ENCODE peak calls at places on chromosome 18, in five cellular contexts. K is HEK293T, U is HepG2, Y is NT2/D1, I is H1. X is an unnamed sample.

GRCh38 chr18:26301681-26302080 is 75.4 kb downstream of the TAF4B start:
- DNase-seq in I (no peak), Y (no peak), U (no peak), K (no peak), X (no peak)

GRCh38 chr18:5197032-5197434 is at the start of gene AKAIN1:
- DNase-seq in K (peak), I (no peak), U (peak), Y (peak), X (no peak)

GRCh38 chr18:37450434-37451133 is 115.0 kb downstream of the CELF4 start:
- DNase-seq in U (no peak), Y (peak), K (no peak), I (peak), X (no peak)

GRCh38 chr18:65567372-65567771 is 183.4 kb upstream of the CDH7 start:
- DNase-seq in U (peak), I (no peak), Y (peak), K (peak), X (no peak)

GRCh38 chr18:10017048-10017447 is 103.2 kb downstream of the VAPA start:
- DNase-seq in I (no peak), Y (no peak), U (no peak), K (no peak), X (no peak)

GRCh38 chr18:9333441-9334350 is 877 bp upstream of the TWSG1 start:
- DNase-seq in Y (peak), U (no peak), I (peak), K (peak), X (no peak)

GRCh38 chr18:78113445-78113844 is 863.8 kb downstream of the GALR1 start:
- DNase-seq in I (no peak), Y (no peak), K (no peak), U (no peak), X (no peak)

GRCh38 chr18:13232060-13232917 is 13.7 kb downstream of the LDLRAD4 start:
- DNase-seq in Y (no peak), K (no peak), I (no peak), U (no peak), X (no peak)

GRCh38 chr18:59748628-59749360 is 51.6 kb upstream of the CCBE1 start:
- DNase-seq in Y (no peak), I (no peak), K (no peak), U (no peak), X (no peak)

GRCh38 chr18:74137920-74138538 is 9.6 kb downstream of the FBXO15 start:
- DNase-seq in Y (no peak), I (no peak), K (no peak), U (no peak), X (no peak)

GRCh38 chr18:58026395-58026794 is 17.6 kb upstream of the NEDD4L start:
- DNase-seq in I (no peak), U (no peak), Y (no peak), K (no peak), X (no peak)

GRCh38 chr18:321839-322467 is 54.1 kb upstream of the THOC1 start:
- DNase-seq in U (no peak), Y (no peak), K (no peak), I (no peak), X (no peak)

GRCh38 chr18:27118964-27119363 is 66.1 kb downstream of the CHST9 start:
- DNase-seq in K (no peak), I (no peak), Y (no peak), U (no peak), X (no peak)

GRCh38 chr18:76620326-76620813 is 125.3 kb upstream of the ZNF516 start:
- DNase-seq in U (no peak), Y (peak), K (peak), I (no peak), X (peak)

GRCh38 chr18:58927659-58928058 is 63.0 kb downstream of the ZNF532 start:
- DNase-seq in Y (no peak), K (no peak), U (no peak), I (no peak), X (no peak)

GRCh38 chr18:46859855-46860254 is 57.5 kb downstream of the PIAS2 start:
- DNase-seq in Y (no peak), U (no peak), K (no peak), I (no peak), X (peak)
- TF ChIP-seq SUZ12 in Y (no peak), U (no peak), K (no peak), I (no peak), X (no peak)

GRCh38 chr18:79526468-79527460 is 131.0 kb downstream of the NFATC1 start:
- DNase-seq in K (no peak), Y (no peak), U (no peak), I (no peak), X (no peak)

GRCh38 chr18:79527656-79528055 is 131.9 kb downstream of the NFATC1 start:
- DNase-seq in K (no peak), Y (no peak), I (no peak), U (no peak), X (no peak)

GRCh38 chr18:79524181-79525078 is 128.7 kb downstream of the NFATC1 start:
- DNase-seq in K (no peak), I (no peak), Y (no peak), U (no peak), X (no peak)

GRCh38 chr18:79523738-79524180 is 128.0 kb downstream of the NFATC1 start:
- DNase-seq in Y (no peak), K (no peak), I (no peak), U (no peak), X (peak)

GRCh38 chr18:79525556-79526467 is 130.1 kb downstream of the NFATC1 start:
- DNase-seq in Y (no peak), K (no peak), U (no peak), I (no peak), X (no peak)
- TF ChIP-seq SUZ12 in Y (no peak), K (no peak), U (no peak), I (no peak), X (no peak)

GRCh38 chr18:48884306-48885235 is 66.2 kb downstream of the SMAD7 start:
- DNase-seq in K (no peak), Y (no peak), U (no peak), I (no peak), X (no peak)
- TF ChIP-seq SUZ12 in K (no peak), Y (no peak), U (no peak), I (no peak), X (no peak)

DNA sequence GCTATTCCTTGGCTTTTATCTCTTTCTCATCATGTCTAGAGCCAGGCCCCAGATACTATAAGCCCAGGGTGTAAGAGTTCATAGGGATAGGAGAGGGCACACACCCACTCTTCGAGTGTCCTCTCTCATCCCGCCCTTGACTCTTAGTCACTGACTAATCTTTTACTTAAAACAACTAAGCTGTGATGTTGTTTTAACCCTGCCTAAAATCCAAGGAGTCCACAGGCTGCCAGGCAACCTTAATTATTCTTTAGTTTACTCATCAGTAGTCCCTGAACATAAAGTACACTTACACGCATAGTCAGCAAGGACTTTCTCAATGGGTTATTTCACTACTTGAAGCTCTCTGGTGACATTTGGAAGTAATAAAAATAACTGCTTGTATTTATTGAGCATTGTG is 28.4 kb downstream of the GREB1L start:
- DNase-seq in I (no peak), Y (no peak), U (no peak), K (no peak), X (no peak)
- TF ChIP-seq SUZ12 in I (no peak), Y (no peak), U (no peak), K (no peak), X (no peak)

GRCh38 chr18:66646622-66647021 is 42.7 kb upstream of the CDH19 start:
- DNase-seq in U (no peak), Y (no peak), K (no peak), I (no peak), X (no peak)
- TF ChIP-seq SUZ12 in U (no peak), Y (no peak), K (no peak), I (no peak), X (no peak)

DNA sequence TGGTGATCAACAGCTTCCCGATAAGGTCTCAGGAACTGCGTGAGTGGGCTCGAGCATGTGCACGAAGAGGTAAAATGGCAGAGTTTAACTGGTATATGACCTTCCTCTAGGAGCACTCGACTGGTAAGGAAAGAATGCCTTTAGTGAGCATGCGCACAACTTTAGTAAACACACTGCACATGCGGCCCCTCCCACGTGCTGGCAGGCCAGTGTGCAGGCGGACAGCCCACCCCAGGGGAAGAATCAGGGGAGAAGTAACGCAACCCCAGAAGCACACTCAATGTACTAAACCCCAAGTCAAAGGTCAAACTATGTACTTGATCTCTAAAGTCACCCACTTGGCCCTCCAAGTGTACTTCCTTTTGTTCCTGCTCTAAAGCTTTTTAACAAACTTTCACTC is 28.7 kb upstream of the SLC25A52 start:
- DNase-seq in K (no peak), Y (no peak), I (no peak), U (peak), X (no peak)
- TF ChIP-seq SUZ12 in K (no peak), Y (no peak), I (no peak), U (no peak), X (no peak)

GRCh38 chr18:68402784-68403183 is 312.1 kb downstream of the TMX3 start:
- DNase-seq in Y (no peak), I (no peak), K (no peak), U (no peak), X (no peak)
- TF ChIP-seq SUZ12 in Y (no peak), I (no peak), K (no peak), U (no peak), X (no peak)

DNA sequence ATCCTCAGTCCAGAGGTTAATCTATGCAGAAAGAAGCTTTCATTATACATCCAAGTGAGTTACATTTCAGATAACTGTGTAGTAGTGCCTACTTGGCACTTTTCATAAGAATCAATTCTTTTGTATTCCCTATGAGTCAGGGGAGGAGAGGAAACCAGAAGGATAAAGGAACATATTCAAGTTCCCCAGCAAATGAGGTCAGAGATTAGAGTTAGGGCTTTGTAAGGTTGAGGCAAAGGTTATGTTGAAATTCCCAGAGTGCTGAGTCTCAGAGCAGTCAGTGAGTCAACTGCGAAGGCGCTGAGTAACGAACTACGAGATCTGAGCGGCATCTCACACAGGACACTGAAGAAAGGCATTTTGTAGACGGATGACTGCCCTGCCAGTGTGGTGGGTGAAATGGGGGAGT is 25.1 kb upstream of the ME2 start:
- DNase-seq in U (peak), I (no peak), Y (no peak), K (no peak), X (no peak)
- TF ChIP-seq SUZ12 in U (no peak), I (no peak), Y (no peak), K (no peak), X (no peak)

GRCh38 chr18:11179959-11180519 is 30.7 kb upstream of the PIEZO2 start:
- DNase-seq in U (no peak), K (peak), I (no peak), Y (no peak), X (no peak)

GRCh38 chr18:11177382-11177781 is 28.0 kb upstream of the PIEZO2 start:
- DNase-seq in K (no peak), Y (no peak), I (no peak), U (peak), X (no peak)

GRCh38 chr18:11176416-11176815 is 27.0 kb upstream of the PIEZO2 start:
- DNase-seq in Y (no peak), K (no peak), I (no peak), U (no peak), X (no peak)

GRCh38 chr18:11178951-11179549 is 29.7 kb upstream of the PIEZO2 start:
- DNase-seq in U (no peak), Y (no peak), K (no peak), I (no peak), X (no peak)

DNA sequence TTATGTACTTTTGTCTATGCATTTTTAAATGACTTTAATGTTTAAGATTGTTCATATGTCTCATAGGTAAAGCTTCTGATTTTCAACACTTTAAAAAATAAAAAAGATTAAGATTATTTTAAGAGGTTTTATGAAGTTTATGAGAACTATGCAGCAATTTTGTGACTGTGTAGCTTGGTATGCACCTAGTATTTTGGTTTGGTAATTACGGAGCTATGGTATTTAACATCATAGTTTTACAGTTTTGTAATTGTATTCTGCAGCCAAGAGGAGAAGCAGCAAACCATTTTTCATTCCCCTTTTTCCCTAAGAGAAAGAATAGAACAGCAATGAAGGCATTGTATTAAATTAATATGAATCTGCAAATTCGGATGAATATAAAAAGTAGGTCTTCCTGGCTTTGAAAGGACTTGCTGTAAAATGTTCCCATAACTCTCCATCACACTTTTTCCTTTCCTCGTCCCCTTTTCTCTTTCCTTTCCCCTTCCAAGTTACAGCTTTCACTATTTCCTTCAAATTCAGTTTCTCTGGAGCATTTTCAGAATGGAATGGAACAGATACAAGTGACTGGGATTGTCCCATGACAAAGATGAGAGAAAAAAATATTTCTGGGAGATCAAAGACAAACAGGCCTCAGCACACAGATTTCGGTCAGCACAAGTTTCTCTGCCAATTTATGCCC is 26.0 kb upstream of the PIEZO2 start:
- DNase-seq in K (no peak), U (no peak), I (no peak), Y (no peak), X (no peak)
- TF ChIP-seq SUZ12 in K (no peak), U (no peak), I (no peak), Y (no peak), X (no peak)